ENCODE peak calls at places on chromosome 9, in six cellular contexts. One of them, this sample, is unnamed.

GRCh38 chr9:94581711-94582110 is 11.9 kb downstream of the FBP2 start:
- DNase-seq in IMR-90: no peak
- DNase-seq in H9: no peak
- DNase-seq in trophoblast cell: no peak
- DNase-seq in H1: no peak
- DNase-seq in neuronal stem cell: no peak
- DNase-seq in this sample: no peak

GRCh38 chr9:112891521-112891920 is 845 bp upstream of the SLC46A2 start:
- DNase-seq in IMR-90: no peak
- DNase-seq in H9: no peak
- DNase-seq in trophoblast cell: no peak
- DNase-seq in H1: no peak
- DNase-seq in neuronal stem cell: no peak
- DNase-seq in this sample: no peak

GRCh38 chr9:134589748-134590147 is 51.9 kb upstream of the COL5A1 start:
- DNase-seq in IMR-90: no peak
- DNase-seq in H9: peak
- DNase-seq in trophoblast cell: no peak
- DNase-seq in H1: no peak
- DNase-seq in neuronal stem cell: no peak
- DNase-seq in this sample: no peak

GRCh38 chr9:109401169-109401989 is 80.5 kb upstream of the EPB41L4B start:
- DNase-seq in IMR-90: peak
- DNase-seq in H9: peak
- DNase-seq in trophoblast cell: peak
- DNase-seq in H1: peak
- DNase-seq in neuronal stem cell: peak
- DNase-seq in this sample: peak

GRCh38 chr9:16316911-16317817 is 553.3 kb downstream of the BNC2 start:
- DNase-seq in IMR-90: no peak
- DNase-seq in H9: peak
- DNase-seq in trophoblast cell: no peak
- DNase-seq in H1: no peak
- DNase-seq in neuronal stem cell: no peak
- DNase-seq in this sample: no peak

GRCh38 chr9:86093788-86094555 is 5.4 kb downstream of the GOLM1 start:
- DNase-seq in IMR-90: peak
- DNase-seq in H9: no peak
- DNase-seq in trophoblast cell: peak
- DNase-seq in H1: no peak
- DNase-seq in neuronal stem cell: no peak
- DNase-seq in this sample: peak

GRCh38 chr9:82101475-82101874 is 112.9 kb downstream of the SPATA31D1 start:
- DNase-seq in IMR-90: no peak
- DNase-seq in H9: no peak
- DNase-seq in trophoblast cell: no peak
- DNase-seq in H1: no peak
- DNase-seq in neuronal stem cell: no peak
- DNase-seq in this sample: no peak

GRCh38 chr9:82797539-82797938 is 265.4 kb downstream of the RASEF start:
- DNase-seq in IMR-90: no peak
- DNase-seq in H9: no peak
- DNase-seq in trophoblast cell: no peak
- DNase-seq in H1: no peak
- DNase-seq in neuronal stem cell: no peak
- DNase-seq in this sample: no peak

GRCh38 chr9:126474201-126474765 is 139.4 kb upstream of the LMX1B start:
- DNase-seq in IMR-90: peak
- DNase-seq in H9: no peak
- DNase-seq in trophoblast cell: no peak
- DNase-seq in H1: no peak
- DNase-seq in neuronal stem cell: no peak
- DNase-seq in this sample: peak

GRCh38 chr9:36276840-36277239 is 18.6 kb upstream of the GNE start:
- DNase-seq in IMR-90: peak
- DNase-seq in H9: no peak
- DNase-seq in trophoblast cell: peak
- DNase-seq in H1: no peak
- DNase-seq in neuronal stem cell: no peak
- DNase-seq in this sample: peak

GRCh38 chr9:127919253-127919815 is 2.5 kb upstream of the ST6GALNAC4 start:
- DNase-seq in IMR-90: peak
- DNase-seq in H9: no peak
- DNase-seq in trophoblast cell: peak
- DNase-seq in H1: no peak
- DNase-seq in neuronal stem cell: no peak
- DNase-seq in this sample: peak

GRCh38 chr9:129280236-129281231 is 102.5 kb upstream of the IER5L start:
- DNase-seq in IMR-90: no peak
- DNase-seq in H9: no peak
- DNase-seq in trophoblast cell: no peak
- DNase-seq in H1: no peak
- DNase-seq in neuronal stem cell: no peak
- DNase-seq in this sample: no peak

GRCh38 chr9:121289554-121290370 is 21.8 kb downstream of the GSN start:
- DNase-seq in IMR-90: no peak
- DNase-seq in H9: no peak
- DNase-seq in trophoblast cell: no peak
- DNase-seq in H1: no peak
- DNase-seq in neuronal stem cell: no peak
- DNase-seq in this sample: no peak

GRCh38 chr9:134066546-134066922 is 1.3 kb downstream of the BRD3 start:
- DNase-seq in IMR-90: peak
- DNase-seq in H9: no peak
- DNase-seq in trophoblast cell: no peak
- DNase-seq in H1: no peak
- DNase-seq in neuronal stem cell: no peak
- DNase-seq in this sample: peak

GRCh38 chr9:89481161-89481915 is 16.6 kb downstream of the SEMA4D start:
- DNase-seq in IMR-90: no peak
- DNase-seq in H9: no peak
- DNase-seq in trophoblast cell: no peak
- DNase-seq in H1: no peak
- DNase-seq in neuronal stem cell: no peak
- DNase-seq in this sample: no peak

GRCh38 chr9:104907278-104907951 is 20.5 kb downstream of the ABCA1 start:
- DNase-seq in IMR-90: peak
- DNase-seq in H9: no peak
- DNase-seq in trophoblast cell: no peak
- DNase-seq in H1: no peak
- DNase-seq in neuronal stem cell: no peak
- DNase-seq in this sample: peak

GRCh38 chr9:79054500-79054899 is 517.3 kb upstream of the TLE4 start:
- DNase-seq in IMR-90: peak
- DNase-seq in H9: no peak
- DNase-seq in trophoblast cell: no peak
- DNase-seq in H1: no peak
- DNase-seq in neuronal stem cell: no peak
- DNase-seq in this sample: no peak

GRCh38 chr9:107772988-107773387 is 283.4 kb upstream of the KLF4 start:
- DNase-seq in IMR-90: no peak
- DNase-seq in H9: no peak
- DNase-seq in trophoblast cell: no peak
- DNase-seq in H1: no peak
- DNase-seq in neuronal stem cell: no peak
- DNase-seq in this sample: no peak

GRCh38 chr9:135698236-135698635 is 1.0 kb downstream of the SOHLH1 start:
- DNase-seq in IMR-90: no peak
- DNase-seq in H9: no peak
- DNase-seq in trophoblast cell: no peak
- DNase-seq in H1: no peak
- DNase-seq in neuronal stem cell: no peak
- DNase-seq in this sample: no peak

GRCh38 chr9:136538599-136539426 is 7.0 kb downstream of the NOTCH1 start:
- DNase-seq in IMR-90: no peak
- DNase-seq in H9: no peak
- DNase-seq in trophoblast cell: no peak
- DNase-seq in H1: no peak
- DNase-seq in neuronal stem cell: no peak
- DNase-seq in this sample: no peak

GRCh38 chr9:98453589-98454311 is 198.3 kb upstream of the TBC1D2 start:
- DNase-seq in IMR-90: peak
- DNase-seq in H9: no peak
- DNase-seq in trophoblast cell: no peak
- DNase-seq in H1: no peak
- DNase-seq in neuronal stem cell: no peak
- DNase-seq in this sample: no peak

GRCh38 chr9:105299190-105299854 is 54.9 kb downstream of the SLC44A1 start:
- DNase-seq in IMR-90: peak
- DNase-seq in H9: no peak
- DNase-seq in trophoblast cell: peak
- DNase-seq in H1: no peak
- DNase-seq in neuronal stem cell: no peak
- DNase-seq in this sample: peak

GRCh38 chr9:137446851-137447471 is 5.8 kb upstream of the ENTPD8 start:
- DNase-seq in IMR-90: no peak
- DNase-seq in H9: no peak
- DNase-seq in trophoblast cell: no peak
- DNase-seq in H1: no peak
- DNase-seq in neuronal stem cell: no peak
- DNase-seq in this sample: no peak

GRCh38 chr9:131178382-131178781 is 53.0 kb downstream of the NUP214 start:
- DNase-seq in IMR-90: peak
- DNase-seq in H9: peak
- DNase-seq in trophoblast cell: peak
- DNase-seq in H1: peak
- DNase-seq in neuronal stem cell: peak
- DNase-seq in this sample: peak

GRCh38 chr9:124254261-124254682 is 3.5 kb upstream of the NEK6 start:
- DNase-seq in IMR-90: no peak
- DNase-seq in H9: no peak
- DNase-seq in trophoblast cell: no peak
- DNase-seq in H1: no peak
- DNase-seq in neuronal stem cell: no peak
- DNase-seq in this sample: no peak

GRCh38 chr9:124256517-124257069 is 1.2 kb upstream of the NEK6 start:
- DNase-seq in IMR-90: peak
- DNase-seq in H9: no peak
- DNase-seq in trophoblast cell: peak
- DNase-seq in H1: no peak
- DNase-seq in neuronal stem cell: no peak
- DNase-seq in this sample: peak

GRCh38 chr9:124257070-124257864 is 482 bp upstream of the NEK6 start:
- DNase-seq in IMR-90: no peak
- DNase-seq in H9: no peak
- DNase-seq in trophoblast cell: no peak
- DNase-seq in H1: no peak
- DNase-seq in neuronal stem cell: no peak
- DNase-seq in this sample: peak

GRCh38 chr9:124257865-124258764 is at the start of gene NEK6:
- DNase-seq in IMR-90: peak
- DNase-seq in H9: no peak
- DNase-seq in trophoblast cell: no peak
- DNase-seq in H1: no peak
- DNase-seq in neuronal stem cell: no peak
- DNase-seq in this sample: peak

GRCh38 chr9:124255222-124255621 is 2.5 kb upstream of the NEK6 start:
- DNase-seq in IMR-90: no peak
- DNase-seq in H9: no peak
- DNase-seq in trophoblast cell: no peak
- DNase-seq in H1: no peak
- DNase-seq in neuronal stem cell: no peak
- DNase-seq in this sample: no peak
- H3K14ac ChIP-seq in IMR-90: no peak
- H3K14ac ChIP-seq in H9: no peak
- H3K14ac ChIP-seq in trophoblast cell: no peak
- H3K14ac ChIP-seq in H1: no peak
- H3K14ac ChIP-seq in neuronal stem cell: no peak
- H3K14ac ChIP-seq in this sample: no peak

DNA sequence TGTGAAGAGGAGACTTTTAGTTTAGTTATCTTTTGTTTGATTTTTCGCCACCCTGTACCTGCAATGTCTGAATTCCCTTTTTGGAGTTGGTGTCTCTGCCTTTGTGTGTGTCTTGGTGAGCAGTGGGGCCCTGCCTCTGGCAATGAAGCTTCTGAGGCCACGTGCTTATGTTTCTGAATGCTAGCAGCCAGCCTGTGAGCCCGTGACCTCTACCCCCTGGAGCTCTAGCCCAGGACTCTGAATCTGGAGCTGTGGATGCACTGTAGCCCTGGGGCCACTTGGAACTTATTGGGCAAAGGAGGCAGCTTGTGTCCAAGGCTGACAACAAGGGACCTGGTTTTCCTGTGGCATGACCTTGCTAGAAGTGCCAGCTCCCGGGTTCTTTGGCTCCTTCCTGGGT is 19.4 kb downstream of the ENTREP1 start:
- DNase-seq in IMR-90: no peak
- DNase-seq in H9: no peak
- DNase-seq in trophoblast cell: no peak
- DNase-seq in H1: no peak
- DNase-seq in neuronal stem cell: no peak
- DNase-seq in this sample: no peak
- H2BK120ac ChIP-seq in IMR-90: no peak
- H2BK120ac ChIP-seq in H9: no peak
- H2BK120ac ChIP-seq in trophoblast cell: no peak
- H2BK120ac ChIP-seq in H1: no peak
- H2BK120ac ChIP-seq in neuronal stem cell: no peak
- H2BK120ac ChIP-seq in this sample: no peak

GRCh38 chr9:1832960-1833359 is 182.2 kb upstream of the SMARCA2 start:
- DNase-seq in IMR-90: no peak
- DNase-seq in H9: no peak
- DNase-seq in trophoblast cell: no peak
- DNase-seq in H1: no peak
- DNase-seq in neuronal stem cell: no peak
- DNase-seq in this sample: no peak

GRCh38 chr9:1829719-1830118 is 185.4 kb upstream of the SMARCA2 start:
- DNase-seq in IMR-90: no peak
- DNase-seq in H9: no peak
- DNase-seq in trophoblast cell: no peak
- DNase-seq in H1: no peak
- DNase-seq in neuronal stem cell: no peak
- DNase-seq in this sample: no peak
- H4K91ac ChIP-seq in IMR-90: no peak
- H4K91ac ChIP-seq in H9: no peak
- H4K91ac ChIP-seq in trophoblast cell: no peak
- H4K91ac ChIP-seq in H1: no peak
- H4K91ac ChIP-seq in neuronal stem cell: no peak
- H4K91ac ChIP-seq in this sample: no peak

GRCh38 chr9:123368023-123368422 is 12.0 kb downstream of the CRB2 start:
- DNase-seq in IMR-90: no peak
- DNase-seq in H9: no peak
- DNase-seq in trophoblast cell: no peak
- DNase-seq in H1: no peak
- DNase-seq in neuronal stem cell: no peak
- DNase-seq in this sample: no peak

GRCh38 chr9:123365287-123365880 is 9.4 kb downstream of the CRB2 start:
- DNase-seq in IMR-90: no peak
- DNase-seq in H9: peak
- DNase-seq in trophoblast cell: no peak
- DNase-seq in H1: no peak
- DNase-seq in neuronal stem cell: no peak
- DNase-seq in this sample: no peak

GRCh38 chr9:123368481-123369153 is 12.6 kb downstream of the CRB2 start:
- DNase-seq in IMR-90: no peak
- DNase-seq in H9: no peak
- DNase-seq in trophoblast cell: no peak
- DNase-seq in H1: no peak
- DNase-seq in neuronal stem cell: no peak
- DNase-seq in this sample: no peak

GRCh38 chr9:123364241-123364824 is 8.3 kb downstream of the CRB2 start:
- DNase-seq in IMR-90: peak
- DNase-seq in H9: no peak
- DNase-seq in trophoblast cell: no peak
- DNase-seq in H1: no peak
- DNase-seq in neuronal stem cell: no peak
- DNase-seq in this sample: peak

GRCh38 chr9:123365881-123366528 is 10.0 kb downstream of the CRB2 start:
- DNase-seq in IMR-90: no peak
- DNase-seq in H9: peak
- DNase-seq in trophoblast cell: no peak
- DNase-seq in H1: peak
- DNase-seq in neuronal stem cell: no peak
- DNase-seq in this sample: no peak
- H3K14ac ChIP-seq in IMR-90: no peak
- H3K14ac ChIP-seq in H9: no peak
- H3K14ac ChIP-seq in trophoblast cell: no peak
- H3K14ac ChIP-seq in H1: no peak
- H3K14ac ChIP-seq in neuronal stem cell: peak
- H3K14ac ChIP-seq in this sample: no peak